ENCODE peak calls at places on chromosomes 1 and 21, in four cellular contexts. P is Peyer's patch, N is thoracic aorta, M is ovary. G is an unnamed sample. For H3K4me1, the result is how much of the 10 kb centered on the place peaks cover.

GRCh38 chr1:87942165-87942564 is 613.5 kb downstream of the LMO4 start:
- DNase-seq in M (no peak), N (no peak), P (no peak), G (peak)

GRCh38 chr1:212257157-212257556 is 28.1 kb upstream of the PPP2R5A start:
- DNase-seq in N (no peak), P (no peak), M (no peak), G (no peak)

GRCh38 chr1:202145325-202146140 is 996 bp upstream of the ARL8A start:
- DNase-seq in N (no peak), P (no peak), M (no peak), G (no peak)

GRCh38 chr1:206898089-206898908 is 1.1 kb downstream of the IL24 start:
- DNase-seq in P (no peak), N (no peak), M (no peak), G (no peak)

GRCh38 chr1:53959664-53960250 is 13.6 kb downstream of the LRRC42 start:
- DNase-seq in P (no peak), N (no peak), M (no peak), G (no peak)

GRCh38 chr1:11929849-11930248 is 3.6 kb upstream of the KIAA2013 start:
- DNase-seq in N (peak), M (peak), P (peak), G (peak)

GRCh38 chr1:64848812-64849211 is 103.9 kb downstream of the RAVER2 start:
- DNase-seq in N (no peak), P (no peak), M (no peak), G (no peak)

GRCh38 chr1:220217383-220217988 is 54.8 kb downstream of the RAB3GAP2 start:
- DNase-seq in P (no peak), N (no peak), M (no peak), G (no peak)

GRCh38 chr1:155938220-155938627 is 3.2 kb upstream of the RXFP4 start:
- DNase-seq in N (no peak), P (no peak), M (no peak), G (no peak)

GRCh38 chr1:231357831-231358354 is 19.8 kb downstream of the SPRTN start:
- DNase-seq in N (no peak), P (no peak), M (no peak), G (peak)

GRCh38 chr1:38815903-38816627 is 43.5 kb downstream of the RRAGC start:
- DNase-seq in N (no peak), P (no peak), M (no peak), G (no peak)

GRCh38 chr1:164576311-164577271 is 17.6 kb downstream of the PBX1 start:
- DNase-seq in P (no peak), M (peak), N (no peak), G (no peak)

GRCh38 chr1:67937651-67938050 is 104.4 kb upstream of the GNG12 start:
- DNase-seq in P (no peak), N (no peak), M (peak), G (no peak)

GRCh38 chr1:28518000-28518744 is 12.3 kb downstream of the RCC1 start:
- DNase-seq in N (peak), M (peak), P (peak), G (peak)

GRCh38 chr21:41831453-41831831 is 47.7 kb downstream of the PRDM15 start:
- DNase-seq in P (no peak), N (no peak), M (no peak), G (no peak)

GRCh38 chr1:117656202-117656641 is 50.4 kb downstream of the TENT5C start:
- DNase-seq in N (no peak), P (no peak), M (no peak), G (no peak)

GRCh38 chr21:32403201-32403701 is 9.3 kb upstream of the EVA1C start:
- DNase-seq in P (no peak), N (no peak), M (peak), G (no peak)

GRCh38 chr21:29179503-29179902 is 49.1 kb downstream of the MAP3K7CL start:
- DNase-seq in N (no peak), M (no peak), P (no peak), G (no peak)

GRCh38 chr1:193437785-193438184 is 251.4 kb upstream of the B3GALT2 start:
- DNase-seq in M (no peak), P (no peak), N (no peak), G (no peak)

GRCh38 chr1:51282605-51283004 is 46.5 kb downstream of the RNF11 start:
- DNase-seq in M (no peak), N (no peak), P (no peak), G (no peak)

GRCh38 chr21:36350282-36350910 is 30.4 kb downstream of the MORC3 start:
- DNase-seq in M (no peak), P (no peak), N (no peak), G (no peak)

GRCh38 chr1:43956234-43956633 is 9.5 kb downstream of the IPO13 start:
- DNase-seq in P (no peak), N (no peak), M (no peak), G (no peak)

GRCh38 chr1:81186271-81186670 is 614.5 kb upstream of the ADGRL2 start:
- DNase-seq in P (no peak), M (no peak), N (no peak), G (no peak)

GRCh38 chr1:184483101-184483813 is 96.4 kb downstream of the C1orf21 start:
- DNase-seq in N (no peak), P (no peak), M (no peak), G (peak)

GRCh38 chr1:23980725-23981063 is 567 bp upstream of the SRSF10 start:
- DNase-seq in P (no peak), N (no peak), M (peak), G (no peak)

GRCh38 chr21:44727757-44728156 is 16.4 kb upstream of the TSPEAR start:
- DNase-seq in P (peak), N (no peak), M (no peak), G (no peak)
- H3K4me1 ChIP-seq in P (under half), N (under half), M (under half), G (under half)

GRCh38 chr1:89271616-89272015 is 1.0 kb downstream of the GBP5 start:
- DNase-seq in N (no peak), P (no peak), M (no peak), G (no peak)

GRCh38 chr1:89273324-89273778 is 691 bp upstream of the GBP5 start:
- DNase-seq in P (no peak), N (no peak), M (peak), G (no peak)

GRCh38 chr1:89277725-89278124 is 5.1 kb upstream of the GBP5 start:
- DNase-seq in N (no peak), M (no peak), P (no peak), G (no peak)

GRCh38 chr1:89276690-89277089 is 4.0 kb upstream of the GBP5 start:
- DNase-seq in M (no peak), P (no peak), N (no peak), G (no peak)

GRCh38 chr1:89274431-89274857 is 1.8 kb upstream of the GBP5 start:
- DNase-seq in N (no peak), P (no peak), M (peak), G (no peak)
- H3K4me1 ChIP-seq in N (under half), P (under half), M (under half), G (under half)

GRCh38 chr1:70891444-70891843 is 156.2 kb downstream of the PTGER3 start:
- DNase-seq in P (no peak), N (no peak), M (no peak), G (no peak)
- H3K4me1 ChIP-seq in P (under half), N (under half), M (under half), G (under half)

GRCh38 chr1:15414450-15414823 is 4.7 kb downstream of the EFHD2 start:
- DNase-seq in M (no peak), P (no peak), N (no peak), G (no peak)
- H3K4me1 ChIP-seq in M (under half), P (half or more), N (under half), G (under half)

GRCh38 chr1:102834688-102835320 is 273.5 kb downstream of the COL11A1 start:
- DNase-seq in N (no peak), P (no peak), M (no peak), G (no peak)
- H3K4me1 ChIP-seq in N (under half), P (under half), M (under half), G (under half)